ENCODE peak calls at places on chromosomes 11 and 22, in four cellular contexts. T is K562, E is HepG2, D is WTC11. W is an unnamed sample.
A peak's percentile ranks its signal among the peaks of the same experiment; 100 is the strongest.

GRCh38 chr11:19570889-19571288 is 141.7 kb upstream of the NAV2 start:
- DNase-seq in D (no peak), E (no peak), T (no peak), W (no peak)

GRCh38 chr11:975824-976223 is 50.2 kb downstream of the AP2A2 start:
- DNase-seq in E (peak; percentile 44), D (peak; percentile 72), T (peak; percentile 38), W (peak; percentile 52)

GRCh38 chr11:75270896-75271415 is 30.4 kb downstream of the TPBGL start:
- DNase-seq in T (peak; percentile 28), D (no peak), E (no peak), W (no peak)

GRCh38 chr22:36301384-36301828 is 48.5 kb downstream of the APOL1 start:
- DNase-seq in T (peak; percentile 72), E (peak; percentile 48), D (peak; percentile 89), W (peak; percentile 88)

GRCh38 chr11:125376117-125376516 is 119.9 kb downstream of the FEZ1 start:
- DNase-seq in D (no peak), T (peak; percentile 8), E (no peak), W (no peak)

GRCh38 chr11:86955111-86955673 is at the start of gene FZD4:
- DNase-seq in E (peak; percentile 76), T (peak; percentile 94), D (peak; percentile 91), W (peak; percentile 95)

GRCh38 chr22:43391306-43391705 is 20.5 kb upstream of the MPPED1 start:
- DNase-seq in D (no peak), E (peak; percentile 57), T (no peak), W (no peak)

GRCh38 chr11:133966924-133967598 is 10.3 kb upstream of the IGSF9B start:
- DNase-seq in D (peak; percentile 85), T (peak; percentile 18), E (no peak), W (no peak)

GRCh38 chr11:32255876-32256275 is 165.0 kb downstream of the RCN1 start:
- DNase-seq in D (no peak), E (no peak), T (no peak), W (no peak)

GRCh38 chr11:118401880-118402590 is 629 bp downstream of the ATP5MG start:
- DNase-seq in D (no peak), T (no peak), E (peak; percentile 76), W (no peak)

GRCh38 chr11:18384157-18384641 is 10.2 kb upstream of the LDHA start:
- DNase-seq in T (peak; percentile 69), D (no peak), E (peak; percentile 80), W (peak; percentile 25)

GRCh38 chr22:37749223-37749622 is 52.4 kb downstream of the TRIOBP start:
- DNase-seq in T (no peak), D (no peak), E (no peak), W (no peak)

GRCh38 chr11:132472411-132473205 is 1059.7 kb downstream of the OPCML start:
- DNase-seq in D (no peak), T (no peak), E (no peak), W (no peak)

GRCh38 chr22:44600386-44600785 is 101.6 kb upstream of the PRR5 start:
- DNase-seq in D (no peak), E (no peak), T (no peak), W (no peak)

GRCh38 chr11:123475478-123475877 is 45.4 kb downstream of the GRAMD1B start:
- DNase-seq in T (peak; percentile 10), D (no peak), E (no peak), W (no peak)

GRCh38 chr22:39920134-39920743 is 19.4 kb downstream of the GRAP2 start:
- DNase-seq in E (no peak), D (no peak), T (peak; percentile 82), W (no peak)

GRCh38 chr11:59182457-59183151 is 10.7 kb downstream of the DTX4 start:
- DNase-seq in E (peak; percentile 32), T (peak; percentile 16), D (peak; percentile 81), W (no peak)

GRCh38 chr11:119484741-119485605 is 62.0 kb upstream of the THY1 start:
- DNase-seq in E (no peak), T (no peak), D (peak; percentile 64), W (no peak)

GRCh38 chr11:117900144-117900651 is 23.7 kb upstream of the FXYD6 start:
- DNase-seq in D (no peak), T (no peak), E (no peak), W (no peak)

GRCh38 chr11:95095858-95096587 is 6.4 kb downstream of the ENDOD1 start:
- DNase-seq in E (no peak), T (no peak), D (no peak), W (no peak)

GRCh38 chr11:86183694-86184093 is 60.9 kb upstream of the EED start:
- DNase-seq in D (no peak), E (no peak), T (peak; percentile 86), W (no peak)

GRCh38 chr11:97687106-97687505 is 1297.3 kb downstream of the JRKL start:
- DNase-seq in E (no peak), T (no peak), D (no peak), W (no peak)

GRCh38 chr11:26651916-26652315 is 69.9 kb downstream of the SLC5A12 start:
- DNase-seq in D (no peak), T (no peak), E (no peak), W (no peak)

GRCh38 chr11:75303544-75304224 is 47.8 kb downstream of the ARRB1 start:
- DNase-seq in D (no peak), E (no peak), T (no peak), W (no peak)

GRCh38 chr11:5596611-5597201 is at the start of gene TRIM6:
- DNase-seq in D (peak; percentile 66), E (no peak), T (peak; percentile 96), W (peak; percentile 39)

GRCh38 chr22:46738961-46739870 is 1.2 kb upstream of the CERK start:
- DNase-seq in T (peak; percentile 21), D (no peak), E (peak; percentile 75), W (no peak)

GRCh38 chr22:21568207-21569075 is 927 bp downstream of the UBE2L3 start:
- DNase-seq in T (peak; percentile 86), D (no peak), E (peak; percentile 34), W (no peak)

GRCh38 chr11:59336176-59336575 is 22.5 kb upstream of the OR5AN1 start:
- DNase-seq in D (no peak), T (no peak), E (no peak), W (no peak)

GRCh38 chr11:33920838-33921613 is 29.1 kb upstream of the LMO2 start:
- DNase-seq in T (no peak), D (no peak), E (no peak), W (no peak)

GRCh38 chr11:127620660-127621059 is 620.1 kb upstream of the KIRREL3 start:
- DNase-seq in T (no peak), E (no peak), D (no peak), W (no peak)

GRCh38 chr11:113833151-113833550 is 42.2 kb downstream of the USP28 start:
- DNase-seq in T (no peak), D (no peak), E (peak; percentile 6), W (no peak)

GRCh38 chr11:9716275-9717039 is 52.6 kb downstream of the SWAP70 start:
- DNase-seq in D (no peak), E (no peak), T (peak; percentile 66), W (no peak)

GRCh38 chr22:36194385-36194784 is 7.2 kb downstream of the APOL4 start:
- DNase-seq in T (no peak), E (no peak), D (no peak), W (no peak)

GRCh38 chr11:8066036-8066910 is 14.7 kb upstream of the TUB start:
- DNase-seq in D (no peak), T (no peak), E (no peak), W (no peak)

GRCh38 chr11:111684259-111684658 is 81.9 kb downstream of the PPP2R1B start:
- DNase-seq in D (no peak), T (no peak), E (no peak), W (no peak)

GRCh38 chr11:19869946-19870589 is 157.4 kb downstream of the NAV2 start:
- DNase-seq in E (no peak), T (no peak), D (no peak), W (no peak)

GRCh38 chr11:70205766-70206165 is 2.7 kb downstream of the FADD start:
- DNase-seq in T (no peak), E (no peak), D (no peak), W (no peak)

GRCh38 chr11:68956547-68957254 is 24.1 kb downstream of the MRGPRD start:
- DNase-seq in D (no peak), E (no peak), T (no peak), W (no peak)
- TF ChIP-seq ELF4 in D (no peak), E (no peak), T (no peak), W (no peak)

GRCh38 chr11:88779551-88779950 is 286.2 kb downstream of the GRM5 start:
- DNase-seq in D (no peak), T (no peak), E (peak; percentile 0), W (no peak)
- TF ChIP-seq SP1 in D (no peak), T (no peak), E (no peak), W (no peak)

GRCh38 chr11:37724305-37724704 is 1126.3 kb upstream of the RAG2 start:
- DNase-seq in D (no peak), E (no peak), T (no peak), W (no peak)

GRCh38 chr11:37718431-37718999 is 1120.5 kb upstream of the RAG2 start:
- DNase-seq in E (no peak), D (no peak), T (no peak), W (no peak)

GRCh38 chr11:37721485-37721884 is 1123.4 kb upstream of the RAG2 start:
- DNase-seq in D (no peak), T (no peak), E (no peak), W (no peak)
- TF ChIP-seq ELF4 in D (no peak), T (no peak), E (no peak), W (no peak)

DNA sequence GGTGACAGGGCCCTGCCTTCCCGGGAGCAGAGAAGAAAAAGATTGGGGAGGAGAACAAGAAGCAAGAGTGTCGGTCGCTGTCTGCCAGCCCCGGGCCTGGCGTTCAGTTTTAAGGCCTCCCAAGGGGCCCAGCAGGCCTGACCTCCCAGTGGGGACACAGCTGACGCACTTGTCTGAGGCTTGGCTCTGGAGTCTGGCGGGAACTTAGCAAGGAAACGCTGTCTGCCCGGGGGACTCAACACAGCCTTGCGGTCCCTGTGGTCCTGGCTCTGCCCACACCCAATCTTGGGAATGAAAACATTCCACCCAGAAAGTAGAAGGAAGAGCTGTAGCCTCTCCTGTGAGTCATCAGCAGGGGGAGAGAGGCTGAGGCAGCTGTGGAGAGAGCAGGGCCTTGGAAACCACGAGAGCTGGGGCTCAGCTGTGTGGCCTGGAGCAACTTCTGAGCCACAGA is 54.4 kb downstream of the TRAF6 start:
- DNase-seq in E (no peak), T (peak; percentile 11), D (no peak), W (no peak)
- TF ChIP-seq SP1 in E (no peak), T (no peak), D (no peak), W (no peak)

DNA sequence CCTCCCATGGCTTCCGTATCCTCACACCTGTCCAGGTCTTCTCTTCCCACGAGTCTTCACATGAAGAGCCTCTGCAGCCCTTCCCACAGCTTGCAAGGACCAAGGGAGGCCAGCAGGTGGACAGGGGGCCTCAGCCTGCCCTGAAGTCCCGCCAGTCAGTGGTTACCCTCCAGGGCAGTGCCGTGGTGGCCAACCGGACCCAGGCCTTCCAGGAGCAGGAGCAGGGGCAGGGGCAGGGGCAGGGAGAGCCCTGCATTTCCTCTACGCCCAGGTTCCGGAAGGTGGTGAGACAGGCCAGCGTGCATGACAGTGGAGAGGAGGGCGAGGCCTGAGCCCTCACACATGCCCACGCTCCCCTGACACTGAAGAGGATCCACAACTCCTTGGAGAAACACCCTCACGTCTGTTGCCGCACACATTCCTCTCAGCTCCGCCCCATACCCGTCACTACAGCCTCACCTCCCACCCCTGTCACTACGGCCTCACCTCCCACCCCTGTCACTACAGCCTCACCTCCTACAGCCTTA is 8.3 kb downstream of the SSH3 start:
- DNase-seq in T (peak; percentile 48), D (no peak), E (no peak), W (no peak)
- TF ChIP-seq ELF4 in T (no peak), D (no peak), E (no peak), W (no peak)

GRCh38 chr22:49776891-49777290 is 50.8 kb downstream of the BRD1 start:
- DNase-seq in T (no peak), D (no peak), E (no peak), W (no peak)
- TF ChIP-seq SP1 in T (no peak), D (no peak), E (no peak), W (no peak)